ENCODE peak calls at places on chromosomes 12 and 14, in eight cellular contexts. B is islet precursor cell, Y is GM19239, A is left kidney, S is substantia nigra, Q is GM04504, G is NCI-H774, R is HL-60. M is an unnamed sample.

GRCh38 chr12:130429656-130430505 is 92.2 kb downstream of the PIWIL1 start:
- DNase-seq in B (no peak), R (no peak), Q (no peak), S (no peak), Y (no peak), G (no peak), A (no peak), M (no peak)

GRCh38 chr14:55267816-55268215 is 3.4 kb upstream of the FBXO34 start:
- DNase-seq in R (no peak), Q (no peak), S (no peak), G (no peak), A (peak), B (no peak), Y (no peak), M (no peak)

GRCh38 chr12:123948401-123949117 is 24.1 kb downstream of the CCDC92 start:
- DNase-seq in Q (no peak), R (no peak), G (no peak), B (no peak), A (no peak), S (no peak), Y (no peak), M (no peak)

GRCh38 chr12:130826151-130826801 is 12.8 kb downstream of the STX2 start:
- DNase-seq in G (no peak), B (peak), S (peak), Y (peak), R (no peak), Q (no peak), A (peak), M (peak)

GRCh38 chr12:9405861-9406563 is 197.8 kb upstream of the PZP start:
- DNase-seq in B (no peak), Q (no peak), A (peak), S (no peak), G (no peak), R (no peak), Y (no peak), M (no peak)

GRCh38 chr12:108828774-108829173 is 28.6 kb downstream of the SSH1 start:
- DNase-seq in Q (peak), Y (no peak), G (no peak), B (no peak), R (no peak), A (no peak), S (no peak), M (no peak)

GRCh38 chr12:126607867-126608266 is 1542.6 kb downstream of the AACS start:
- DNase-seq in B (no peak), Y (no peak), Q (no peak), G (no peak), S (no peak), A (no peak), R (no peak), M (no peak)

GRCh38 chr14:40371011-40371410 is 938.8 kb upstream of the FBXO33 start:
- DNase-seq in A (no peak), Q (no peak), Y (no peak), R (no peak), G (no peak), B (no peak), S (no peak), M (no peak)

GRCh38 chr12:27821259-27821973 is 41.4 kb upstream of the MANSC4 start:
- DNase-seq in R (peak), B (peak), G (peak), Y (peak), Q (peak), S (no peak), A (peak), M (peak)

GRCh38 chr12:49537709-49538601 is 875 bp upstream of the KCNH3 start:
- DNase-seq in R (no peak), Y (no peak), B (peak), S (no peak), A (peak), G (no peak), Q (no peak), M (no peak)

GRCh38 chr12:45290218-45290609 is 74.3 kb downstream of the ANO6 start:
- DNase-seq in Q (no peak), B (no peak), G (no peak), A (no peak), R (no peak), Y (no peak), S (no peak), M (peak)

GRCh38 chr14:100538566-100539318 is 48.5 kb downstream of the BEGAIN start:
- DNase-seq in A (no peak), Q (no peak), B (peak), S (no peak), R (no peak), Y (no peak), G (no peak), M (no peak)

GRCh38 chr14:64979336-64980074 is 7.2 kb upstream of the FNTB start:
- DNase-seq in R (no peak), A (peak), G (no peak), Y (no peak), Q (no peak), S (no peak), B (peak), M (no peak)

GRCh38 chr12:6424008-6424347 is 20.8 kb upstream of the CD27 start:
- DNase-seq in B (no peak), G (no peak), S (no peak), Y (no peak), A (no peak), Q (no peak), R (no peak), M (no peak)

GRCh38 chr12:16121953-16122352 is 155.5 kb downstream of the SLC15A5 start:
- DNase-seq in Q (no peak), S (no peak), R (no peak), A (no peak), G (no peak), Y (no peak), B (no peak), M (no peak)

GRCh38 chr14:34629344-34629656 is 648 bp downstream of the SNX6 start:
- DNase-seq in R (no peak), Q (no peak), Y (no peak), G (no peak), B (no peak), A (no peak), S (no peak), M (no peak)

GRCh38 chr12:879641-880040 is 69.9 kb downstream of the RAD52 start:
- DNase-seq in Q (peak), B (no peak), A (no peak), R (no peak), G (no peak), Y (no peak), S (no peak), M (peak)

GRCh38 chr12:79448816-79449215 is 241.9 kb downstream of the PAWR start:
- DNase-seq in S (no peak), B (no peak), G (no peak), Y (no peak), Q (no peak), R (no peak), A (no peak), M (no peak)

GRCh38 chr12:52369220-52369619 is 1.9 kb upstream of the KRT85 start:
- DNase-seq in Q (no peak), A (no peak), S (no peak), Y (no peak), B (no peak), R (no peak), G (no peak), M (no peak)

GRCh38 chr12:40002178-40003169 is 103.4 kb downstream of the SLC2A13 start:
- DNase-seq in G (no peak), S (no peak), Y (no peak), R (no peak), B (no peak), A (no peak), Q (no peak), M (no peak)

GRCh38 chr14:99884834-99885648 is 91.8 kb downstream of the EML1 start:
- DNase-seq in Q (peak), R (peak), Y (peak), A (peak), G (peak), S (no peak), B (no peak), M (peak)

GRCh38 chr12:67370979-67371378 is 101.8 kb downstream of the CAND1 start:
- DNase-seq in B (no peak), S (no peak), A (no peak), R (no peak), Q (no peak), Y (no peak), G (no peak), M (no peak)

GRCh38 chr12:61879229-61879628 is 381.0 kb upstream of the USP15 start:
- DNase-seq in B (no peak), A (no peak), R (no peak), G (no peak), Y (no peak), Q (no peak), S (no peak), M (no peak)

GRCh38 chr12:23099604-23100003 is 474.6 kb downstream of the ETNK1 start:
- DNase-seq in S (no peak), Q (no peak), R (no peak), Y (no peak), B (peak), G (no peak), A (no peak), M (no peak)

GRCh38 chr12:6635856-6636521 is at the start of gene LPAR5:
- DNase-seq in B (peak), Y (no peak), G (no peak), R (no peak), A (peak), Q (no peak), S (no peak), M (no peak)

GRCh38 chr12:78331764-78332163 is 501.1 kb downstream of the NAV3 start:
- DNase-seq in B (no peak), S (no peak), G (no peak), Y (no peak), A (peak), Q (no peak), R (no peak), M (no peak)

GRCh38 chr12:19482036-19482435 is 42.7 kb downstream of the AEBP2 start:
- DNase-seq in A (no peak), B (peak), G (no peak), R (no peak), Y (no peak), Q (no peak), S (no peak), M (no peak)

GRCh38 chr12:124761876-124762275 is 101.8 kb downstream of the SCARB1 start:
- DNase-seq in B (no peak), A (no peak), Y (no peak), Q (no peak), S (no peak), G (no peak), R (no peak), M (no peak)

GRCh38 chr14:73176673-73177072 is 40.4 kb downstream of the PSEN1 start:
- DNase-seq in S (no peak), B (no peak), Y (no peak), G (no peak), R (peak), A (no peak), Q (no peak), M (no peak)

GRCh38 chr14:76287063-76287462 is 88.9 kb upstream of the ESRRB start:
- DNase-seq in B (no peak), S (no peak), Q (no peak), R (no peak), Y (no peak), A (no peak), G (no peak), M (no peak)

GRCh38 chr12:71799105-71799504 is 40.5 kb upstream of the TBC1D15 start:
- DNase-seq in Y (no peak), A (no peak), B (peak), S (no peak), R (no peak), G (no peak), Q (peak), M (no peak)

GRCh38 chr12:107983871-107984480 is 145.1 kb upstream of the WSCD2 start:
- DNase-seq in S (no peak), G (no peak), Q (no peak), B (no peak), A (no peak), Y (no peak), R (no peak), M (no peak)

GRCh38 chr14:77119852-77120251 is 21.7 kb downstream of the ZDHHC22 start:
- DNase-seq in Q (no peak), A (no peak), G (no peak), R (no peak), B (no peak), Y (no peak), S (no peak), M (no peak)

GRCh38 chr12:49264466-49264872 is 413 bp upstream of the TUBA1C start:
- DNase-seq in Q (no peak), S (no peak), R (peak), B (no peak), G (no peak), A (no peak), Y (peak), M (no peak)

GRCh38 chr12:11944321-11944720 is 126.4 kb upstream of the BCL2L14 start:
- DNase-seq in A (no peak), S (no peak), Y (no peak), R (no peak), G (no peak), B (no peak), Q (no peak), M (no peak)

M was measured in AG04450.